ENCODE peak calls at places on chromosomes 16 and 17, in four cellular contexts. P is AG09309, O is brain microvascular endothelial cell, M is left ventricle myocardium inferior. X is an unnamed sample.

GRCh38 chr17:61836266-61837174 is 26.8 kb downstream of the BRIP1 start:
- DNase-seq in M (no peak), P (no peak), O (no peak), X (no peak)

GRCh38 chr16:56426585-56426984 is 1.2 kb upstream of the AMFR start:
- DNase-seq in P (no peak), O (no peak), M (no peak), X (no peak)

GRCh38 chr17:29089601-29090044 is 46.7 kb downstream of the PIPOX start:
- DNase-seq in P (no peak), O (no peak), M (peak), X (no peak)

GRCh38 chr16:23448392-23448791 is 4.6 kb downstream of the COG7 start:
- DNase-seq in P (no peak), M (no peak), O (peak), X (no peak)

GRCh38 chr17:65561394-65562205 is at the start of gene AXIN2:
- DNase-seq in O (peak), M (peak), P (peak), X (peak)

GRCh38 chr17:44324571-44325275 is at the start of gene SLC25A39:
- DNase-seq in P (peak), M (peak), O (peak), X (peak)

GRCh38 chr16:20347666-20348364 is 4.7 kb downstream of the UMOD start:
- DNase-seq in O (no peak), M (no peak), P (no peak), X (no peak)

GRCh38 chr16:15946257-15947044 is 3.0 kb upstream of the ABCC1 start:
- DNase-seq in M (no peak), O (peak), P (peak), X (peak)

GRCh38 chr16:5854027-5854426 is 756.4 kb upstream of the EEF2KMT start:
- DNase-seq in P (no peak), O (no peak), M (no peak), X (no peak)

GRCh38 chr17:74862108-74862901 is 2.6 kb upstream of the GRIN2C start:
- DNase-seq in P (no peak), O (peak), M (peak), X (no peak)

GRCh38 chr17:62351176-62351575 is 29.2 kb upstream of the EFCAB3 start:
- DNase-seq in P (no peak), M (no peak), O (no peak), X (no peak)

GRCh38 chr17:55314061-55314783 is 49.5 kb downstream of the HLF start:
- DNase-seq in M (no peak), O (no peak), P (no peak), X (no peak)

GRCh38 chr17:50904522-50905459 is 38.6 kb upstream of the TOB1 start:
- DNase-seq in O (no peak), P (no peak), M (peak), X (no peak)

GRCh38 chr17:9205520-9206159 is 184.3 kb downstream of the NTN1 start:
- DNase-seq in O (no peak), P (no peak), M (no peak), X (no peak)

GRCh38 chr17:35082073-35082657 is 18.7 kb upstream of the RFFL start:
- DNase-seq in M (no peak), P (peak), O (peak), X (peak)

GRCh38 chr17:74879308-74879707 is 6.5 kb upstream of the FDXR start:
- DNase-seq in P (no peak), O (no peak), M (no peak), X (no peak)

GRCh38 chr17:364766-365165 is 12.2 kb upstream of the RPH3AL start:
- DNase-seq in O (no peak), M (no peak), P (no peak), X (no peak)

GRCh38 chr17:22251493-22251892 is 559.2 kb downstream of the KCNJ18 start:
- DNase-seq in P (no peak), O (no peak), M (no peak), X (no peak)

DNA sequence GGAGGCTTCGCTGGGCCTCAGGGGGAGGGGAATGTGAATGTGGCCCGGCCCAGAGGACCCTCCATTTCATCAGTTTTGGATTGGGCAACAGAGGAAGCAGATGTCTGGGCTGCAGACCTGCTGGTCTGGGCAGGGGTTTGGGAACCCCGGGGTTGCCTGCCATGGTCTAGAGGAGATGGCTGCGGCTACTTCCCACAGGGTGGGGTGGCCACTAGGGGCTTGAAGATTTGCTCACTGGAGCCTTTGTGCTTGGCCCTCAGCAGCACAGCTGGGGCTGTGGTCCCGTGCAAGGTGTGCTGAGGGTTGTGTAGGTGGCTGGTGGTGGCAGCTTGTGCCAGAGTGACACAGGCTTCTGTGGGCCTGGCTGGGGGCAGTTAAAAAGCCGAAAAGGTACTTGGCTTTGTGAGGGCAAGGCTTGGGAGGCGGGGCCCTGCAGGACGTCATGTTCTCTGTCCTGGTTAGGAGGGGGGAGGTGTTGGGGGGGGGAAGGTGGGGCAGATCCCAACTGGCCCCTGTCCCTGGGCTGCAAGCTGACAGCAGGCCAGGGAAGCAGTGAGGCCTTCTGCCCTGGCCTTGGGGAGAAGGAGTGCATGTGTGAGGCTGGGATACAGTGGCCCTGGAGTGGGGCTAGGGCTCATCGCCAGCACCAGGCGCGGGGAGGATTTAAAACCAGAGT is 98.0 kb downstream of the KPNA2 start:
- DNase-seq in O (no peak), M (peak), P (no peak), X (no peak)
- TF ChIP-seq CTCF in O (no peak), M (peak), P (no peak), X (no peak)

DNA sequence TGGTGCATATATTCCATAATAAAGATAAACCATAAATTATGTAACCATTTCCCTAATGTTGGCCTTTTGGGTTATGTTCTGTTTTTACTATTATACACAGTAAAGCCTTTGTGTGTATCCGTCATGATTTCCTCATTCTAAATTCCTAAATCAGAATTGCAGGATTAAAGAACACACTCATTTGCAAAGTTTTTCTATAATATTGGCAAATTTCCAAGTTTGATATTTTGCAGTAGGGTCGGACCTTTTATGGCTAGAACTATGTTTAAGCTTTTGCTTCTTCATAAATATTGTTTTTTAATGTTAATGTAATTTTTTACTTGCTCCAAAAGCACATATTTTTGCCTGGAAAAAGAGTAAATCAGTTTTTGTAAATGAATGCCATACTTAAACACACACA is 16.6 kb downstream of the GOSR1 start:
- DNase-seq in P (no peak), M (no peak), O (no peak), X (no peak)
- H3K4me3 ChIP-seq in P (no peak), M (no peak), O (no peak), X (no peak)

GRCh38 chr17:47621293-47622178 is 28.2 kb upstream of the KPNB1 start:
- DNase-seq in P (peak), O (peak), M (no peak), X (peak)
- TF ChIP-seq CTCF in P (peak), O (peak), M (no peak), X (peak)

DNA sequence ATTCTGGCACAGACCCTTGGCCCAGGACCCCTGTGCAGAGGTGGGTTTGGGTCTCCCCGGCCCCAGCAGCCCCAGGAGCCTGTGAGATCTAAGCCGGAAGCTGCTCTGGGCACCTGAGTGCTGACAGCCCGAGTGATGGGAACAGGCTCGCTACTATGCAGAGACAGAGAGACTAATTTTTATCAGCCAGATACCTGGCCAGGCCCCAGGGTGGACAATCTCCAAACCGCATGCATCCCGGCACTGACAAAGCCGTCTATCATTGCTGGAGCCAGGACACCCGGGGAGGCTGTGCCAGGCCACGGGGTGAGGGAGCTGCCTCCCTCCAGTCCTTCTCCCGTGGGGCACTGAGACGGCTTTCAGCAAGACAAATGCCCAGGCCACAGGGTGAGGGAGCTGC is 25.0 kb downstream of the CBFA2T3 start:
- DNase-seq in M (no peak), O (no peak), P (no peak), X (no peak)
- H3K4me3 ChIP-seq in M (no peak), O (no peak), P (no peak), X (no peak)

GRCh38 chr17:7613769-7614421 is 802 bp downstream of the FXR2 start:
- DNase-seq in O (peak), P (no peak), M (no peak), X (no peak)
- TF ChIP-seq CTCF in O (peak), P (no peak), M (no peak), X (no peak)

GRCh38 chr17:78249836-78250806 is 18.7 kb downstream of the TMEM235 start:
- DNase-seq in O (no peak), M (no peak), P (no peak), X (no peak)

GRCh38 chr17:78251773-78252103 is 20.3 kb downstream of the TMEM235 start:
- DNase-seq in P (no peak), O (no peak), M (no peak), X (no peak)

GRCh38 chr17:78252701-78253635 is 21.5 kb downstream of the TMEM235 start:
- DNase-seq in P (no peak), M (no peak), O (no peak), X (no peak)

GRCh38 chr17:78252111-78252634 is 20.7 kb downstream of the TMEM235 start:
- DNase-seq in M (no peak), O (no peak), P (no peak), X (no peak)

GRCh38 chr17:78250891-78251772 is 19.7 kb downstream of the TMEM235 start:
- DNase-seq in O (peak), P (no peak), M (peak), X (no peak)
- H3K4me3 ChIP-seq in O (no peak), P (no peak), M (no peak), X (no peak)

DNA sequence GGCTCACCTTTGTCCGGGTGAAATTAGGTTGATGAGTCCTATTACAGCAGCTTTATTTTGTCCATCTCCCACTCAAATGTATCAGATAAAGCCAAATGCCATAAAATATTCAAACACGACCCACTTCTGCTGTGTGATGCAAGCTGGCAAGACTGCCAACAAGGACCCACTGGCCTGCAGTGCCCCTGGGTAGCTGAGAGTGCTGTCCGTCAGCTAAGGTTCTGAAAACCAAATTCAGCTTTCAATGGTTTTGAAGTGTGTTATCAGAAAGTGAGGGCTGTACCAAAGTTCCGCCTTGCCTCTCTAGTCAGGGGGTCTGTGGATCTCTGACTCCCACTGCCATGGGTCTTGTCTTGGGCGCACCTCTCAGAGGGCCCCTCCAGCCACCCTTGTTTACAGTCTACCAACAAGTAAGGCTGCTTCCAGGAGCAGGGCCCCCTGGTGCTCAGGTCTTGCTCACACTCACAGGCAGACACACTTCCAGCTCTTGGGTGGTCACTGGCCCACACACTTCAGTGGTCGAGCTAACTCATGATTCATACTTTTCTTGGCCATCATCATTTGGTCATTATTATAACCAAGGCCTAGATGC is 10.5 kb upstream of the CCDC182 start:
- DNase-seq in O (no peak), P (no peak), M (no peak), X (no peak)
- TF ChIP-seq CTCF in O (peak), P (no peak), M (no peak), X (peak)

GRCh38 chr17:18256351-18256750 is 2.2 kb downstream of the FLII start:
- DNase-seq in P (no peak), O (no peak), M (no peak), X (no peak)
- H3K4me3 ChIP-seq in P (no peak), O (no peak), M (peak), X (no peak)

DNA sequence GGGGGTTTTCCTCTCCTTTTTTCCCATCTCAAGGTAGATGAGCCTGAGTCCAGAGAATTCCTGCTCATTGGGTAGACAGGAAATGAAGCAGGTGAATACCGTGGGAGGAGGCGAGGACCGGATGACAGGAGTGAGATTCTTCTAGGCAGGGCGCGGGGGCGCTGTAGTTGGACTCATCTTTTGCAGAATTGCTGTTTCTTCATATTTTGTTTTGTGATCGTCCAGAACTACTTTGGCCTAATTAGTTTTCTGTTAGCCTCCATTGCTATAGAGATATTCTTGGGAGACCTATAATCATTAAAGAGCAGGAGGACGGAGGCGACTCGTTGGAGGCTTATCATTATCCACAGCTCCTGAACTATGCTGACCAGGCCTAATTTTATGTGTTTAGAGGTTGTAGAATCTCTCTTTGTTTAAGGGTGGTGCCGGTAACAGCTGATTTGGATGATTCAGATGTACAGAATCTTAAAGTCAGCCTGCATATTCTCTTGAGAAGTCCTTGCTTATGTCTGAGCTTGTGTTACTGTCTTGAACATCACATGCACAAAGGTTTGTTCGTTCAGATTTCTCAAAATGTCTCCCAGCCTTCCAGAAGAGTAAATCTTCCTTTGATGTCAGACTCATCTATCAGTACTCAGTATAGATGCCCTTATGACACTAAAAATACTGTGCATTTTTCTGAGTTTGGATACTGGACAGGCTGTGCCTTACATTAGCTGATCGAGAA is 741 bp downstream of the ATP6V0A1 start:
- DNase-seq in P (no peak), M (peak), O (peak), X (no peak)
- TF ChIP-seq CTCF in P (peak), M (peak), O (peak), X (peak)

DNA sequence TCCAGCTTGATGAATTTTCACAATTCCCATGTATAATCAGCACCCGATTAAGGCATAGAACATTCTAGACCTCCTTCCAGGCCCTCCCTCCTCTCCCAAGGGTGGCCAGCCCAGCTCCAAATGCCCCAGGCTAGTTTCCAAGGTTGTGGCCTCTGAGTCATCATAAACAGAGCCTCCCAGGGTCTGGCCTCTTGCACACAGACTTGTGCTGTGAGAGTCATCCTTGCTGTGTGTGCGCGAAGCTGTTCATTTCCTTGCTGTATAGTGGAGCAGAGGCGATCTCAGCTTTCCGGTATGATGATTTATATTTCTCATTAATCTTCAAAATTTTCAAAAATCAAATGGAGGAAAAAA is 20.5 kb upstream of the JPH3 start:
- DNase-seq in M (peak), O (peak), P (peak), X (peak)
- H3K4me3 ChIP-seq in M (peak), O (no peak), P (no peak), X (no peak)

X was measured in retinal pigment epithelial cell.